ENCODE peak calls at places on chromosomes 4 and X, in four cellular contexts. One of them, this sample, is unnamed.

GRCh38 chr4:138488527-138488926 is 246.4 kb upstream of the SLC7A11 start:
- DNase-seq in AG04449: no peak
- DNase-seq in suprapubic skin: no peak
- DNase-seq in OCI-LY7: no peak
- DNase-seq in this sample: no peak

GRCh38 chr4:174036563-174036962 is 246.9 kb downstream of the FBXO8 start:
- DNase-seq in AG04449: no peak
- DNase-seq in suprapubic skin: no peak
- DNase-seq in OCI-LY7: no peak
- DNase-seq in this sample: no peak

GRCh38 chrX:107677501-107677901 is 49.2 kb downstream of the PRPS1 start:
- DNase-seq in AG04449: no peak
- DNase-seq in suprapubic skin: no peak
- DNase-seq in OCI-LY7: no peak
- DNase-seq in this sample: no peak

GRCh38 chrX:115040417-115040816 is 23.0 kb upstream of the IL13RA2 start:
- DNase-seq in AG04449: no peak
- DNase-seq in suprapubic skin: no peak
- DNase-seq in OCI-LY7: no peak
- DNase-seq in this sample: no peak

GRCh38 chr4:40843696-40844095 is 93.9 kb downstream of the NSUN7 start:
- DNase-seq in AG04449: no peak
- DNase-seq in suprapubic skin: no peak
- DNase-seq in OCI-LY7: peak; percentile 14
- DNase-seq in this sample: no peak

GRCh38 chr4:54440394-54441223 is 211.5 kb downstream of the PDGFRA start:
- DNase-seq in AG04449: no peak
- DNase-seq in suprapubic skin: no peak
- DNase-seq in OCI-LY7: peak; percentile 9
- DNase-seq in this sample: no peak

GRCh38 chr4:124053872-124054538 is 657.4 kb downstream of the SPRY1 start:
- DNase-seq in AG04449: peak; percentile 31
- DNase-seq in suprapubic skin: no peak
- DNase-seq in OCI-LY7: no peak
- DNase-seq in this sample: no peak

GRCh38 chr4:15920723-15921591 is 17.6 kb downstream of the FGFBP1 start:
- DNase-seq in AG04449: peak; percentile 91
- DNase-seq in suprapubic skin: no peak
- DNase-seq in OCI-LY7: no peak
- DNase-seq in this sample: no peak

GRCh38 chr4:90904018-90904417 is 776.8 kb downstream of the CCSER1 start:
- DNase-seq in AG04449: no peak
- DNase-seq in suprapubic skin: no peak
- DNase-seq in OCI-LY7: no peak
- DNase-seq in this sample: no peak

GRCh38 chr4:139256349-139256748 is 23.7 kb downstream of the MGARP start:
- DNase-seq in AG04449: no peak
- DNase-seq in suprapubic skin: no peak
- DNase-seq in OCI-LY7: no peak
- DNase-seq in this sample: no peak

GRCh38 chrX:44674906-44675305 is 132.2 kb upstream of the FUNDC1 start:
- DNase-seq in AG04449: no peak
- DNase-seq in suprapubic skin: no peak
- DNase-seq in OCI-LY7: no peak
- DNase-seq in this sample: no peak

GRCh38 chr4:52861879-52862604 is at the start of gene RASL11B:
- DNase-seq in AG04449: no peak
- DNase-seq in suprapubic skin: peak; percentile 80
- DNase-seq in OCI-LY7: no peak
- DNase-seq in this sample: peak; percentile 74

GRCh38 chrX:11558972-11559371 is 106.7 kb downstream of the ARHGAP6 start:
- DNase-seq in AG04449: no peak
- DNase-seq in suprapubic skin: no peak
- DNase-seq in OCI-LY7: peak; percentile 33
- DNase-seq in this sample: no peak

GRCh38 chrX:38664285-38664684 is 102.9 kb downstream of the TSPAN7 start:
- DNase-seq in AG04449: peak; percentile 0
- DNase-seq in suprapubic skin: no peak
- DNase-seq in OCI-LY7: peak; percentile 13
- DNase-seq in this sample: no peak

GRCh38 chrX:35711281-35711680 is 86.9 kb upstream of the MAGEB16 start:
- DNase-seq in AG04449: no peak
- DNase-seq in suprapubic skin: no peak
- DNase-seq in OCI-LY7: no peak
- DNase-seq in this sample: no peak

GRCh38 chr4:133544097-133544496 is 395.0 kb downstream of the PCDH10 start:
- DNase-seq in AG04449: no peak
- DNase-seq in suprapubic skin: no peak
- DNase-seq in OCI-LY7: no peak
- DNase-seq in this sample: no peak

GRCh38 chr4:173318648-173319211 is 15.4 kb downstream of the HMGB2 start:
- DNase-seq in AG04449: no peak
- DNase-seq in suprapubic skin: no peak
- DNase-seq in OCI-LY7: peak; percentile 62
- DNase-seq in this sample: no peak

GRCh38 chr4:38111717-38112116 is 151.5 kb downstream of the PTTG2 start:
- DNase-seq in AG04449: no peak
- DNase-seq in suprapubic skin: no peak
- DNase-seq in OCI-LY7: no peak
- DNase-seq in this sample: no peak

GRCh38 chrX:6371353-6371752 is 142.7 kb upstream of the NLGN4X start:
- DNase-seq in AG04449: no peak
- DNase-seq in suprapubic skin: no peak
- DNase-seq in OCI-LY7: no peak
- DNase-seq in this sample: no peak
- TF ChIP-seq CTCF in AG04449: no peak
- TF ChIP-seq CTCF in suprapubic skin: no peak
- TF ChIP-seq CTCF in OCI-LY7: no peak
- TF ChIP-seq CTCF in this sample: no peak

DNA sequence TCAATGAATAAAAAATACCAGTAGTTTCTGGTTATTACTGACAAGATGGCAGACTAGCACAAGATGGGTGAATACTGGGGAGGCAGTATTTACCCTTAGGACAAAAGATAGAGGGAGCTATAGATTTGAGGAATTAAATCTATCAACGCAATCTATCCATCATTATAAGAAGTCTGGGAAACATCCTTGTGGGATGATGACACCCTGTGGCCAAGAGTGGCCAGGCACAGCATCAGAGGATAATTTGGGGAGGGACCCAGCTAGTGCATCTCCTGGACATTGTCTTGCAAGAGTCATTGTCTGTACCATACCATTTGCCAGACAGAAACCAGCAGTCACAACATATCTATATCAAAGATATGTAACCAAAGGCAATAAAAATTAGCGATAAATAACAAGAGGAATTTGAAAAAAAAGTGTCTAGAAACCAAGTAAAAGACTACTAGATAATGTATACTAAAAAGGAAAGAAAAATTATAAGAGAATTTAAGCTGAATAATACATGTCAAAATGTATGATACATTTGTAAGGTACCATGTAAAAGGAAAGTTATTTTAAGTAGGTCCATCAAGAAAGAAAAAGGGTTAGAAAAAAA is 22.9 kb downstream of the KCTD8 start:
- DNase-seq in AG04449: no peak
- DNase-seq in suprapubic skin: no peak
- DNase-seq in OCI-LY7: no peak
- DNase-seq in this sample: no peak
- TF ChIP-seq CTCF in AG04449: no peak
- TF ChIP-seq CTCF in suprapubic skin: no peak
- TF ChIP-seq CTCF in OCI-LY7: peak; percentile 34
- TF ChIP-seq CTCF in this sample: peak; percentile 70

DNA sequence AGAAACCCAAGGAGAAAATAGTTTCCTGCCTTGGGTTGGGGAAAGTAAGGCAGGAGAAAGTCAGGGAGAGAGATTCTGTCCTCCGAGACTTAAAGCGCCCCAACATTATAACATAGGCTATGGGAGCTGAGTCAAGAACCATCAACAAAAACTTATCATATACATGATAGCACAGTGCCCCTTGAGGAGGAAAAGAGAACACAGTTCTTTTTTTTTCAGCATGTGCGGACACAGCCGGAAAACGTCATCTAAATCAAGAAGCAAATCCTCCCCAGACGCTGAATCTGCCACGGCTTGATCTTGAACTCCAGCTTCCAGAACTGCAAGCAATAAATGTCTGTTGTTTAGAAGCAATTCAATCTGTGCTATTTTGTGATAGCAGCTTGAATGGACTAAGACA is 549.6 kb upstream of the PRKX start:
- DNase-seq in AG04449: no peak
- DNase-seq in suprapubic skin: no peak
- DNase-seq in OCI-LY7: no peak
- DNase-seq in this sample: no peak
- TF ChIP-seq CTCF in AG04449: no peak
- TF ChIP-seq CTCF in suprapubic skin: no peak
- TF ChIP-seq CTCF in OCI-LY7: peak; percentile 49
- TF ChIP-seq CTCF in this sample: peak; percentile 2

GRCh38 chr4:36235306-36235705 is 9.0 kb downstream of the ARAP2 start:
- DNase-seq in AG04449: no peak
- DNase-seq in suprapubic skin: no peak
- DNase-seq in OCI-LY7: no peak
- DNase-seq in this sample: no peak
- TF ChIP-seq CTCF in AG04449: no peak
- TF ChIP-seq CTCF in suprapubic skin: no peak
- TF ChIP-seq CTCF in OCI-LY7: peak; percentile 38
- TF ChIP-seq CTCF in this sample: no peak

GRCh38 chr4:113762061-113762850 is 718 bp upstream of the CAMK2D start:
- DNase-seq in AG04449: peak; percentile 99
- DNase-seq in suprapubic skin: peak; percentile 99
- DNase-seq in OCI-LY7: peak; percentile 100
- DNase-seq in this sample: peak; percentile 61
- TF ChIP-seq CTCF in AG04449: no peak
- TF ChIP-seq CTCF in suprapubic skin: no peak
- TF ChIP-seq CTCF in OCI-LY7: peak; percentile 24
- TF ChIP-seq CTCF in this sample: no peak

GRCh38 chrX:121322159-121322558 is 274.7 kb downstream of the GLUD2 start:
- DNase-seq in AG04449: no peak
- DNase-seq in suprapubic skin: no peak
- DNase-seq in OCI-LY7: peak; percentile 4
- DNase-seq in this sample: no peak
- TF ChIP-seq CTCF in AG04449: no peak
- TF ChIP-seq CTCF in suprapubic skin: no peak
- TF ChIP-seq CTCF in OCI-LY7: peak; percentile 72
- TF ChIP-seq CTCF in this sample: peak; percentile 4

This sample was measured in D721Med.